ENCODE peak calls at places on chromosomes 1 and 21, in nine cellular contexts. C is astrocyte of the cerebellum; S is head of caudate nucleus; X is cardiac fibroblast; J is RKO; I is left ventricle myocardium superior; G is CD8-positive, alpha-beta memory T cell; L is MV-4-11; P is fibroblast of the conjunctiva. U is an unnamed sample.

GRCh38 chr21:33441489-33442477 is 38.0 kb downstream of the TMEM50B start:
- DNase-seq in S (no peak), P (no peak), X (peak; percentile 96), I (peak; percentile 55), J (no peak), G (peak; percentile 2), L (peak; percentile 13), C (peak; percentile 28), U (no peak)

GRCh38 chr1:231856894-231857293 is 230.3 kb downstream of the DISC1 start:
- DNase-seq in C (no peak), S (no peak), X (no peak), L (no peak), G (no peak), J (no peak), P (no peak), I (no peak), U (no peak)

GRCh38 chr1:174912243-174912642 is 87.5 kb upstream of the CACYBP start:
- DNase-seq in I (no peak), G (no peak), S (no peak), J (no peak), X (no peak), L (no peak), P (no peak), C (no peak), U (no peak)

GRCh38 chr1:103275725-103276124 is 167.4 kb upstream of the COL11A1 start:
- DNase-seq in S (no peak), X (no peak), I (no peak), G (no peak), P (no peak), C (no peak), L (peak; percentile 94), J (no peak), U (peak; percentile 45)

GRCh38 chr1:92343061-92343460 is 44.2 kb downstream of the RPAP2 start:
- DNase-seq in C (no peak), L (no peak), X (no peak), P (peak; percentile 14), I (no peak), G (no peak), S (no peak), J (no peak), U (no peak)

GRCh38 chr1:32239335-32239734 is 7.7 kb upstream of the FAM167B start:
- DNase-seq in C (no peak), I (no peak), S (peak; percentile 7), X (no peak), J (no peak), G (no peak), L (no peak), P (no peak), U (peak; percentile 16)

GRCh38 chr1:179550753-179551682 is 24.7 kb downstream of the NPHS2 start:
- DNase-seq in X (peak; percentile 83), C (no peak), G (no peak), P (peak; percentile 17), S (no peak), J (peak; percentile 39), I (no peak), L (peak; percentile 54), U (no peak)

GRCh38 chr1:243748706-243749283 is 101.2 kb downstream of the AKT3 start:
- DNase-seq in L (peak; percentile 76), I (no peak), C (peak; percentile 78), G (peak; percentile 31), P (peak; percentile 77), X (peak; percentile 90), J (peak; percentile 84), S (no peak), U (peak; percentile 94)

GRCh38 chr1:31371560-31371959 is 1.3 kb downstream of the FABP3 start:
- DNase-seq in P (no peak), L (peak; percentile 5), J (no peak), I (no peak), S (no peak), G (no peak), X (no peak), C (no peak), U (peak; percentile 26)

GRCh38 chr1:227758366-227758765 is 23.1 kb downstream of the SNAP47 start:
- DNase-seq in L (no peak), X (no peak), G (no peak), J (no peak), P (no peak), I (no peak), S (peak; percentile 77), C (no peak), U (no peak)

GRCh38 chr1:226814751-226815496 is 55.5 kb upstream of the PSEN2 start:
- DNase-seq in G (no peak), J (peak; percentile 83), S (peak; percentile 73), X (peak; percentile 82), I (peak; percentile 53), C (peak; percentile 56), P (peak; percentile 71), L (no peak), U (peak; percentile 71)

GRCh38 chr21:35400233-35400939 is 351.3 kb upstream of the RUNX1 start:
- DNase-seq in I (no peak), J (peak; percentile 47), P (peak; percentile 69), C (peak; percentile 64), S (no peak), L (peak; percentile 63), G (peak; percentile 50), X (peak; percentile 84), U (peak; percentile 55)

GRCh38 chr1:12495725-12496124 is 122.3 kb downstream of the DHRS3 start:
- DNase-seq in P (no peak), X (no peak), S (no peak), C (no peak), G (no peak), L (no peak), I (peak; percentile 67), J (no peak), U (no peak)

GRCh38 chr1:106755682-106756406 is 300.6 kb upstream of the PRMT6 start:
- DNase-seq in X (peak; percentile 43), P (no peak), L (no peak), C (peak; percentile 80), S (no peak), I (no peak), J (peak; percentile 24), G (no peak), U (peak; percentile 35)

GRCh38 chr21:26057488-26058170 is 112.9 kb downstream of the APP start:
- DNase-seq in G (no peak), L (no peak), S (no peak), C (no peak), X (no peak), P (no peak), J (no peak), I (no peak), U (peak; percentile 34)

GRCh38 chr1:209611771-209612570 is 28.5 kb downstream of the CAMK1G start:
- DNase-seq in S (no peak), P (no peak), X (no peak), J (no peak), G (no peak), C (no peak), I (no peak), L (peak; percentile 78), U (no peak)

GRCh38 chr1:223038288-223039006 is 104.6 kb downstream of the TLR5 start:
- DNase-seq in G (no peak), J (no peak), P (no peak), I (no peak), L (no peak), S (no peak), C (no peak), X (no peak), U (no peak)

GRCh38 chr1:196558424-196558823 is 49.8 kb downstream of the KCNT2 start:
- DNase-seq in X (peak; percentile 80), P (peak; percentile 41), G (no peak), I (no peak), J (peak; percentile 80), L (peak; percentile 2), S (no peak), C (peak; percentile 70), U (peak; percentile 4)

U was measured in G401.